ENCODE peak calls at places on chromosome 7, in four cellular contexts. U is dorsolateral prefrontal cortex, B is astrocyte of the spinal cord, P is NB4. D is an unnamed sample.

GRCh38 chr7:142537760-142538159 is 211.5 kb upstream of the PRSS1 start:
- DNase-seq in B (no peak), P (no peak), U (no peak), D (no peak)

GRCh38 chr7:135913404-135913803 is 63.8 kb downstream of the MTPN start:
- DNase-seq in B (no peak), P (peak; percentile 56), U (no peak), D (no peak)

GRCh38 chr7:2257651-2258050 is 15.6 kb downstream of the NUDT1 start:
- DNase-seq in P (no peak), B (no peak), U (no peak), D (no peak)

GRCh38 chr7:73547841-73548240 is 9.6 kb downstream of the BCL7B start:
- DNase-seq in P (no peak), U (no peak), B (no peak), D (no peak)

GRCh38 chr7:67631496-67631895 is 634.9 kb downstream of the TYW1 start:
- DNase-seq in B (no peak), U (peak; percentile 67), P (no peak), D (no peak)

GRCh38 chr7:133650067-133650466 is 397.2 kb downstream of the EXOC4 start:
- DNase-seq in P (peak; percentile 9), U (no peak), B (peak; percentile 26), D (no peak)

GRCh38 chr7:141992688-141993087 is 3.0 kb upstream of the MGAM start:
- DNase-seq in U (no peak), P (no peak), B (no peak), D (no peak)

GRCh38 chr7:3234851-3235250 is 66.2 kb upstream of the SDK1 start:
- DNase-seq in P (no peak), U (no peak), B (no peak), D (no peak)

GRCh38 chr7:27143022-27143949 is at the start of gene HOXA5:
- DNase-seq in P (no peak), U (no peak), B (peak; percentile 99), D (peak; percentile 85)

GRCh38 chr7:134044682-134045081 is 82.5 kb upstream of the LRGUK start:
- DNase-seq in B (no peak), P (no peak), U (no peak), D (no peak)

DNA sequence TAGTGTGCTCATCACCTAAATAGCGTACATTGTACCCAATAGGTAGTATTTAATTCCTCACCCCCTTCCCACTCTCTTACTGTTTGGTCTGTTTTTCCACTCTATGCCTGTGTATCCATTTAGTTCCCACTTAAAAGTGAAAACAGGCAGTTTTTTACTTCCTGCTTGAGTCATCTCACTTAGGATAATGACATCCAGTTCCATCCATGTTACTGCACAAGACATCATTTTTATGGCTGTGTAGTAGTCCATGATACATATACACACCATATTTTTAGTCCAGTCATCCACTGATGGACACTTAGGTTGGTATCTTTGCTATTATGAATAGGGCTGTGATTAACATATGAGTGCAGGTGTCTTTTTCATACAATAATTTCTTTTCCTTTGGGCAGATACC is 10.1 kb downstream of the STK17A start:
- DNase-seq in U (no peak), B (no peak), P (no peak), D (no peak)
- H3K4me3 ChIP-seq in U (no peak overlapping the region), B (no peak overlapping the region), P (no peak overlapping the region), D (no peak overlapping the region)

DNA sequence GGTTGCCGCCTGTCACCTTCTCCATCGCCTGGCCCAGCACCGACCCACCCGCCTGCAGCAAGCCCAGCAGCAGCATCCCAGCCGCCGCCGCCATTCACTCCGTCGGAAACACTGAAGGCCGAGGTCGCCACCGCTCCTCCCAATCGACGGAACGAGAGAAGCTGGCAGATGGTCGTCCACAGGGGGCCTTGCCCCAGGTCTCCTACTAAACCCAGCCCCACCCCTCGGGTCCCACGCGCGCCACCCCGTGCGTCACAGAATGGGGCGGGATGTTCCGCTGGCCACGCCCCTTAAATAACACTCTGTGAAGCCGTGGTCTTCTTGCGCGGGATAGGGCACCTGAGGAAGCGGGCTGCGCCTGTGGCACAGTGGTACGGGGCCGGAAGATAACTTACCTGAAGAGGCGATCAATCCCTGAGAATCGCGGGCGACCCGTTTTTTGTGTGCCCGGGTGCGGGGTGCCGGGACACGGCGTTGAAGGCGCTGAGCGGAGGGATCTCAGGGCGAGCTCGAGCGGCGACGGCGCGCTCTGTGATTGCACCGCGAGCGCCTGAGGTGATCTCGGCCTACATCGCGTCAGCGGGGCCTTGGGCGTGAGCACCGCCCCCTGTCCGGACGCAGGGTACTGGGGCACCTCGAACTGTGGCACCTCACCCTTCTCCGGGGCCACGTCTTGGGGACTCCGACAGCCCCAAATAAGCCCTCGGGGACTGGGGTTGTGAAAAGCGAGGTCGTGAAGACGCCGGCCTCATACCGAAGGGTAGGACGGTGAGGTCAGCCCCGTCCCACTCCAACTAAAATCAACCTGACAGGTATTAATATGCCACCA is at the start of gene CYP51A1:
- DNase-seq in U (peak; percentile 92), P (peak; percentile 93), B (peak; percentile 97), D (peak; percentile 96)
- TF ChIP-seq CTCF in U (peak; percentile 26), P (no peak), B (peak; percentile 2), D (no peak)

GRCh38 chr7:127618042-127618441 is at the start of gene PAX4:
- DNase-seq in P (no peak), B (no peak), U (no peak), D (no peak)

GRCh38 chr7:127616709-127617108 is 1.2 kb downstream of the PAX4 start:
- DNase-seq in P (no peak), B (no peak), U (no peak), D (no peak)

GRCh38 chr7:127618775-127619174 is 833 bp upstream of the PAX4 start:
- DNase-seq in U (no peak), P (no peak), B (no peak), D (no peak)

GRCh38 chr7:127620406-127621233 is 2.7 kb upstream of the PAX4 start:
- DNase-seq in P (peak; percentile 45), U (no peak), B (peak; percentile 6), D (no peak)

GRCh38 chr7:127619681-127620405 is 1.9 kb upstream of the PAX4 start:
- DNase-seq in B (peak; percentile 4), P (no peak), U (no peak), D (peak; percentile 7)
- H3K4me3 ChIP-seq in B (no peak overlapping the region), P (no peak overlapping the region), U (peak overlapping the region; percentile 54), D (no peak overlapping the region)

GRCh38 chr7:51369746-51370145 is 53.1 kb upstream of the COBL start:
- DNase-seq in U (no peak), P (peak; percentile 21), B (peak; percentile 3), D (peak; percentile 4)
- TF ChIP-seq CTCF in U (peak; percentile 36), P (peak; percentile 38), B (peak; percentile 30), D (peak; percentile 22)

DNA sequence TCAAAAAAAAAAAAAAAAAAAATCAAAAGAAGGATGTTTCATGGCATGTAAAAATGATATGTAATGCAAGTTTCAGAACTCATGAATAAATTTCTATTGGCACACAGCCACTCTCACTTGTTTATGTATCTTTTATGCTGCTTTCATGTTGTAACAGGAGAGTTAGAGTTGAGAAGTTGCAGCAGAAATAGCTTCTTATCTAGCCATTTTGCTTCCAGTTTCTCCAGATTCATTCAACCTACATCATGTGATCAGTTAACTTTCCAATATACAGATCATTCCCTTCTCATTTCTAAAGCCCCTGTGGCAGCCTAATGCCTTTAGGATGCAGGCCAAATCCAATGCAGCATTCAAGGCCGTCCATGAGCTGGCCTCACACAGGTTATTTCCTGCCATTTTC is 30.4 kb downstream of the ZNF786 start:
- DNase-seq in B (peak; percentile 6), U (no peak), P (no peak), D (peak; percentile 12)
- H3K4me3 ChIP-seq in B (no peak overlapping the region), U (no peak overlapping the region), P (no peak overlapping the region), D (no peak overlapping the region)